ENCODE peak calls at places on chromosomes 7 and 10, in nine cellular contexts. U is foreskin keratinocyte, G is NCI-H1417 treated with DMSO at 0.1 percent for 48 hours, R is LoVo, Z is cardiac fibroblast, W is endothelial cell, Y is adipocyte, J is T-helper 2 cell, V is COLO829. C is an unnamed sample.

GRCh38 chr7:50633414-50633710 is 68.2 kb upstream of the DDC start:
- DNase-seq in U (no peak), Z (no peak), Y (no peak), R (no peak), V (no peak), G (no peak), W (no peak), J (no peak), C (no peak)

GRCh38 chr10:31136951-31137885 is 105.6 kb upstream of the ZNF438 start:
- DNase-seq in U (no peak), J (no peak), G (no peak), Y (peak; percentile 51), Z (peak; percentile 46), W (no peak), V (no peak), R (no peak), C (peak; percentile 46)

GRCh38 chr10:60733189-60733815 is 45.0 kb upstream of the CDK1 start:
- DNase-seq in V (no peak), G (no peak), W (peak; percentile 64), J (peak; percentile 25), R (peak; percentile 78), Z (no peak), U (peak; percentile 27), Y (peak; percentile 26), C (peak; percentile 73)

GRCh38 chr10:130427216-130427722 is 291.1 kb downstream of the GLRX3 start:
- DNase-seq in J (no peak), Z (no peak), U (no peak), G (no peak), Y (no peak), V (no peak), W (no peak), R (no peak), C (no peak)

GRCh38 chr7:27516415-27516814 is 146.3 kb downstream of the HIBADH start:
- DNase-seq in U (no peak), J (no peak), V (no peak), W (no peak), R (no peak), Z (no peak), G (no peak), Y (no peak), C (no peak)

GRCh38 chr10:14478201-14478600 is 147.5 kb upstream of the FRMD4A start:
- DNase-seq in V (no peak), Z (no peak), Y (no peak), J (no peak), G (no peak), R (no peak), U (no peak), W (no peak), C (no peak)

GRCh38 chr10:96339956-96340904 is 18.6 kb downstream of the OPALIN start:
- DNase-seq in V (peak; percentile 49), U (peak; percentile 26), J (no peak), R (peak; percentile 27), Y (peak; percentile 85), Z (peak; percentile 76), G (peak; percentile 4), W (peak; percentile 77), C (peak; percentile 54)

GRCh38 chr10:30562787-30563186 is 66.8 kb downstream of the LYZL2 start:
- DNase-seq in U (no peak), V (no peak), Y (no peak), Z (no peak), J (no peak), W (no peak), G (no peak), R (no peak), C (peak; percentile 75)

GRCh38 chr7:121286742-121287699 is 41.8 kb upstream of the WNT16 start:
- DNase-seq in U (peak; percentile 58), Z (no peak), Y (no peak), G (no peak), V (peak; percentile 39), W (no peak), J (no peak), R (peak; percentile 11), C (peak; percentile 77)

GRCh38 chr7:139774376-139774775 is 3.4 kb downstream of the HIPK2 start:
- DNase-seq in V (no peak), U (peak; percentile 71), W (no peak), G (no peak), Z (peak; percentile 47), Y (peak; percentile 78), R (no peak), J (no peak), C (peak; percentile 85)

GRCh38 chr7:135390829-135391228 is 119.1 kb downstream of the CNOT4 start:
- DNase-seq in Y (no peak), G (peak; percentile 42), V (no peak), Z (no peak), J (no peak), R (no peak), U (no peak), W (no peak), C (no peak)

GRCh38 chr7:77799078-77799964 is 748 bp downstream of the PHTF2 start:
- DNase-seq in G (no peak), U (no peak), Z (peak; percentile 40), R (peak; percentile 50), J (no peak), Y (peak; percentile 63), W (peak; percentile 56), V (peak; percentile 24), C (peak; percentile 17)

GRCh38 chr10:107546239-107546638 is 381.7 kb upstream of the SORCS1 start:
- DNase-seq in V (peak; percentile 70), Z (peak; percentile 47), R (no peak), J (no peak), W (no peak), U (peak; percentile 79), G (no peak), Y (no peak), C (peak; percentile 92)

GRCh38 chr10:58897708-58898107 is 278.7 kb upstream of the PHYHIPL start:
- DNase-seq in J (no peak), Y (peak; percentile 53), G (no peak), R (no peak), V (no peak), W (no peak), U (no peak), Z (peak; percentile 5), C (no peak)

GRCh38 chr7:155611808-155612447 is 32.5 kb upstream of the RBM33 start:
- DNase-seq in R (no peak), G (no peak), V (no peak), U (no peak), J (no peak), Y (no peak), W (no peak), Z (no peak), C (no peak)

GRCh38 chr10:63066606-63067005 is 66.5 kb upstream of the NRBF2 start:
- DNase-seq in V (no peak), J (no peak), Y (no peak), U (no peak), W (no peak), G (no peak), R (no peak), Z (no peak), C (no peak)

GRCh38 chr10:112763916-112764520 is 186.0 kb upstream of the TCF7L2 start:
- DNase-seq in J (no peak), Z (no peak), U (no peak), Y (peak; percentile 61), G (no peak), V (no peak), R (no peak), W (no peak), C (no peak)

GRCh38 chr10:86377797-86378146 is 11.2 kb upstream of the GRID1 start:
- DNase-seq in Y (no peak), G (no peak), V (no peak), Z (no peak), J (no peak), W (no peak), R (no peak), U (no peak), C (no peak)

GRCh38 chr10:77463967-77464745 is 173.5 kb downstream of the KCNMA1 start:
- DNase-seq in Y (peak; percentile 24), Z (peak; percentile 14), G (no peak), U (no peak), W (no peak), R (no peak), V (no peak), J (no peak), C (peak; percentile 38)

GRCh38 chr7:96713037-96713436 is 3.4 kb upstream of the SEM1 start:
- DNase-seq in G (no peak), V (no peak), W (no peak), Z (no peak), Y (no peak), R (no peak), U (no peak), J (no peak), C (no peak)

GRCh38 chr7:32447218-32447617 is 43.0 kb downstream of the LSM5 start:
- DNase-seq in W (no peak), Z (no peak), G (no peak), R (no peak), Y (no peak), U (no peak), V (no peak), J (no peak), C (no peak)

GRCh38 chr10:132520147-132520811 is 17.3 kb upstream of the INPP5A start:
- DNase-seq in W (no peak), G (no peak), U (no peak), R (no peak), J (no peak), V (no peak), Z (peak; percentile 72), Y (peak; percentile 89), C (no peak)

GRCh38 chr10:22849077-22849810 is 78.6 kb upstream of the ARMC3 start:
- DNase-seq in U (no peak), R (no peak), W (no peak), V (peak; percentile 79), Y (peak; percentile 54), Z (peak; percentile 87), G (no peak), J (no peak), C (peak; percentile 40)

GRCh38 chr10:7318836-7319235 is 92.0 kb downstream of the SFMBT2 start:
- DNase-seq in R (no peak), V (no peak), Z (no peak), Y (no peak), J (no peak), G (no peak), U (no peak), W (no peak), C (no peak)

GRCh38 chr10:100341953-100342626 is 4.9 kb upstream of the SCD start:
- DNase-seq in V (peak; percentile 72), W (peak; percentile 63), R (peak; percentile 59), G (no peak), J (peak; percentile 4), U (no peak), Z (peak; percentile 75), Y (peak; percentile 71), C (peak; percentile 61)

GRCh38 chr7:157692156-157693011 is 355.6 kb downstream of the DNAJB6 start:
- DNase-seq in R (no peak), U (no peak), Z (no peak), W (no peak), J (no peak), V (no peak), Y (no peak), G (peak; percentile 38), C (no peak)

GRCh38 chr10:29908977-29909376 is 150.4 kb downstream of the JCAD start:
- DNase-seq in U (no peak), V (no peak), R (no peak), G (no peak), Z (no peak), W (no peak), J (no peak), Y (no peak), C (peak; percentile 15)

GRCh38 chr7:6179620-6180343 is 92.6 kb downstream of the CYTH3 start:
- DNase-seq in U (no peak), G (no peak), Z (no peak), V (no peak), W (no peak), J (no peak), R (no peak), Y (no peak), C (no peak)

GRCh38 chr10:7260412-7260900 is 150.4 kb downstream of the SFMBT2 start:
- DNase-seq in V (peak; percentile 21), R (peak; percentile 15), Y (peak; percentile 18), Z (peak; percentile 100), W (peak; percentile 56), U (peak; percentile 72), J (no peak), G (no peak), C (peak; percentile 53)

GRCh38 chr10:102064868-102065560 is at the start of gene HPS6:
- DNase-seq in Y (peak; percentile 97), V (peak; percentile 67), R (peak; percentile 94), U (peak; percentile 78), G (no peak), J (peak; percentile 87), Z (peak; percentile 94), W (peak; percentile 84), C (peak; percentile 93)

GRCh38 chr10:81870472-81870871 is 4.5 kb upstream of the NRG3 start:
- DNase-seq in V (no peak), Z (no peak), R (no peak), W (no peak), U (no peak), J (no peak), Y (no peak), G (no peak), C (no peak)

C was measured in mammary epithelial cell.